ENCODE peak calls at places on chromosomes 16 and 17, in four cellular contexts. S is K562, D is H1, C is HCT116. O is an unnamed sample.

GRCh38 chr17:3754066-3754457 is 30.4 kb downstream of the HASPIN start:
- DNase-seq in S (no peak), D (no peak), C (no peak), O (no peak)

GRCh38 chr16:78505544-78506371 is 406.3 kb downstream of the WWOX start:
- DNase-seq in S (peak), D (no peak), C (no peak), O (no peak)

GRCh38 chr16:14455577-14455976 is 174.5 kb downstream of the PARN start:
- DNase-seq in S (peak), D (no peak), C (peak), O (no peak)

GRCh38 chr16:89363621-89364393 is 126.6 kb downstream of the ANKRD11 start:
- DNase-seq in S (peak), D (no peak), C (peak), O (peak)

GRCh38 chr17:75459590-75460267 is 3.3 kb downstream of the TMEM94 start:
- DNase-seq in S (no peak), D (no peak), C (no peak), O (peak)

GRCh38 chr16:9946022-9946720 is 236.1 kb downstream of the GRIN2A start:
- DNase-seq in S (no peak), D (peak), C (no peak), O (no peak)

GRCh38 chr17:69414408-69415274 is at the start of gene MAP2K6:
- DNase-seq in S (peak), D (peak), C (no peak), O (peak)

GRCh38 chr16:62079236-62079635 is 43.0 kb upstream of the CDH8 start:
- DNase-seq in S (no peak), D (no peak), C (no peak), O (no peak)

GRCh38 chr17:72432143-72432604 is 311.4 kb downstream of the SOX9 start:
- DNase-seq in S (no peak), D (no peak), C (no peak), O (no peak)

GRCh38 chr17:29131814-29132682 is 48.1 kb downstream of the MYO18A start:
- DNase-seq in S (no peak), D (no peak), C (no peak), O (no peak)

GRCh38 chr17:39229274-39229913 is 3.6 kb upstream of the STAC2 start:
- DNase-seq in S (peak), D (no peak), C (no peak), O (no peak)

GRCh38 chr16:30697264-30698138 is 1.5 kb upstream of the SRCAP start:
- DNase-seq in S (peak), D (peak), C (no peak), O (peak)

GRCh38 chr17:63189082-63189481 is 223.0 kb downstream of the TANC2 start:
- DNase-seq in S (no peak), D (no peak), C (no peak), O (no peak)

GRCh38 chr16:53067675-53068074 is 12.9 kb downstream of the CHD9 start:
- DNase-seq in S (no peak), D (no peak), C (no peak), O (no peak)

GRCh38 chr17:50139950-50140885 is 10.3 kb upstream of the SAMD14 start:
- DNase-seq in S (peak), D (peak), C (peak), O (peak)

GRCh38 chr16:21088143-21088542 is 62.5 kb downstream of the DNAH3 start:
- DNase-seq in S (no peak), D (no peak), C (no peak), O (no peak)

GRCh38 chr16:23079683-23080221 is 69.5 kb downstream of the USP31 start:
- DNase-seq in S (no peak), D (no peak), C (no peak), O (peak)

GRCh38 chr17:74123866-74124265 is 79.6 kb upstream of the RPL38 start:
- DNase-seq in S (no peak), D (no peak), C (no peak), O (no peak)

GRCh38 chr16:29905668-29906067 is 5.4 kb downstream of the ASPHD1 start:
- DNase-seq in S (no peak), D (no peak), C (no peak), O (no peak)

GRCh38 chr16:86854895-86855294 is 276.5 kb downstream of the FOXL1 start:
- DNase-seq in S (no peak), D (no peak), C (no peak), O (no peak)

GRCh38 chr17:50114849-50115357 is 15.1 kb downstream of the SAMD14 start:
- DNase-seq in S (peak), D (no peak), C (peak), O (peak)

GRCh38 chr16:54934536-54935410 is 4.1 kb downstream of the IRX5 start:
- DNase-seq in S (no peak), D (no peak), C (no peak), O (peak)

GRCh38 chr17:49249292-49249794 is 18.8 kb upstream of the PHOSPHO1 start:
- DNase-seq in S (peak), D (no peak), C (no peak), O (no peak)

GRCh38 chr17:3636908-3637373 is 381 bp downstream of the CTNS start:
- DNase-seq in S (no peak), D (no peak), C (no peak), O (no peak)

GRCh38 chr16:56558024-56558747 is 6.7 kb upstream of the MT4 start:
- DNase-seq in S (no peak), D (no peak), C (no peak), O (no peak)

GRCh38 chr17:64707077-64707591 is 45.0 kb upstream of the SMURF2 start:
- DNase-seq in S (no peak), D (peak), C (peak), O (no peak)

GRCh38 chr17:77824780-77825280 is 133.7 kb upstream of the TNRC6C start:
- DNase-seq in S (no peak), D (no peak), C (no peak), O (no peak)

GRCh38 chr17:80771612-80772005 is 220.0 kb upstream of the CHMP6 start:
- DNase-seq in S (no peak), D (no peak), C (no peak), O (no peak)

GRCh38 chr17:80772906-80773242 is 218.8 kb upstream of the CHMP6 start:
- DNase-seq in S (no peak), D (no peak), C (no peak), O (no peak)

GRCh38 chr17:80769936-80770625 is 221.6 kb upstream of the CHMP6 start:
- DNase-seq in S (no peak), D (no peak), C (no peak), O (no peak)

GRCh38 chr17:80769516-80769915 is 222.1 kb upstream of the CHMP6 start:
- DNase-seq in S (no peak), D (no peak), C (no peak), O (no peak)

GRCh38 chr17:80770881-80771611 is 220.6 kb upstream of the CHMP6 start:
- DNase-seq in S (no peak), D (no peak), C (no peak), O (no peak)
- TF ChIP-seq JUND in S (no peak), D (no peak), C (no peak), O (no peak)

GRCh38 chr16:74748042-74748709 is 26.4 kb downstream of the FA2H start:
- DNase-seq in S (no peak), D (no peak), C (no peak), O (no peak)
- TF ChIP-seq JUND in S (no peak), D (no peak), C (no peak), O (no peak)

GRCh38 chr16:3471518-3472176 is 23.6 kb downstream of the C16orf90 start:
- DNase-seq in S (no peak), D (no peak), C (no peak), O (no peak)
- TF ChIP-seq JUND in S (no peak), D (no peak), C (no peak), O (no peak)

GRCh38 chr17:42180922-42181850 is at the start of gene KCNH4:
- DNase-seq in S (peak), D (no peak), C (peak), O (peak)
- TF ChIP-seq JUND in S (peak), D (no peak), C (no peak), O (no peak)

O was measured in T47D.